ENCODE peak calls at places on chromosomes 13 and 19, in eight cellular contexts. One of them, this sample, is unnamed.

GRCh38 chr19:17337675-17338439 is 504 bp downstream of the GTPBP3 start:
- DNase-seq in breast epithelium: no peak
- DNase-seq in stomach: no peak
- DNase-seq in vagina: no peak
- DNase-seq in HCT116: no peak
- DNase-seq in K562: peak; percentile 72
- DNase-seq in spleen: peak; percentile 86
- DNase-seq in GM23338: peak; percentile 70
- DNase-seq in this sample: no peak

GRCh38 chr19:48135411-48135810 is 24.8 kb upstream of the PLA2G4C start:
- DNase-seq in breast epithelium: no peak
- DNase-seq in stomach: no peak
- DNase-seq in vagina: no peak
- DNase-seq in HCT116: no peak
- DNase-seq in K562: peak; percentile 51
- DNase-seq in spleen: no peak
- DNase-seq in GM23338: peak; percentile 29
- DNase-seq in this sample: no peak

GRCh38 chr13:26557393-26558073 is at the start of gene WASF3:
- DNase-seq in breast epithelium: peak; percentile 85
- DNase-seq in stomach: peak; percentile 94
- DNase-seq in vagina: peak; percentile 93
- DNase-seq in HCT116: peak; percentile 38
- DNase-seq in K562: peak; percentile 93
- DNase-seq in spleen: peak; percentile 91
- DNase-seq in GM23338: peak; percentile 97
- DNase-seq in this sample: peak; percentile 97

GRCh38 chr19:17967258-17968051 is 548 bp downstream of the KCNN1 start:
- DNase-seq in breast epithelium: no peak
- DNase-seq in stomach: no peak
- DNase-seq in vagina: no peak
- DNase-seq in HCT116: no peak
- DNase-seq in K562: no peak
- DNase-seq in spleen: no peak
- DNase-seq in GM23338: no peak
- DNase-seq in this sample: no peak

GRCh38 chr19:4861147-4861546 is 6.3 kb downstream of the PLIN3 start:
- DNase-seq in breast epithelium: peak; percentile 73
- DNase-seq in stomach: peak; percentile 58
- DNase-seq in vagina: no peak
- DNase-seq in HCT116: no peak
- DNase-seq in K562: no peak
- DNase-seq in spleen: no peak
- DNase-seq in GM23338: no peak
- DNase-seq in this sample: no peak

GRCh38 chr13:44801990-44802389 is 187.3 kb downstream of the NUFIP1 start:
- DNase-seq in breast epithelium: no peak
- DNase-seq in stomach: peak; percentile 45
- DNase-seq in vagina: no peak
- DNase-seq in HCT116: no peak
- DNase-seq in K562: no peak
- DNase-seq in spleen: no peak
- DNase-seq in GM23338: no peak
- DNase-seq in this sample: no peak

GRCh38 chr13:76297331-76297730 is 588.9 kb downstream of the KCTD12 start:
- DNase-seq in breast epithelium: no peak
- DNase-seq in stomach: no peak
- DNase-seq in vagina: no peak
- DNase-seq in HCT116: no peak
- DNase-seq in K562: no peak
- DNase-seq in spleen: no peak
- DNase-seq in GM23338: no peak
- DNase-seq in this sample: no peak

GRCh38 chr13:34731486-34731885 is 210.6 kb upstream of the NBEA start:
- DNase-seq in breast epithelium: no peak
- DNase-seq in stomach: no peak
- DNase-seq in vagina: no peak
- DNase-seq in HCT116: no peak
- DNase-seq in K562: no peak
- DNase-seq in spleen: no peak
- DNase-seq in GM23338: no peak
- DNase-seq in this sample: no peak

GRCh38 chr13:83878691-83879410 is 3.4 kb downstream of the SLITRK1 start:
- DNase-seq in breast epithelium: no peak
- DNase-seq in stomach: no peak
- DNase-seq in vagina: no peak
- DNase-seq in HCT116: no peak
- DNase-seq in K562: no peak
- DNase-seq in spleen: peak; percentile 54
- DNase-seq in GM23338: peak; percentile 67
- DNase-seq in this sample: no peak

GRCh38 chr19:36149673-36150406 is 2.4 kb downstream of the COX7A1 start:
- DNase-seq in breast epithelium: peak; percentile 57
- DNase-seq in stomach: no peak
- DNase-seq in vagina: no peak
- DNase-seq in HCT116: no peak
- DNase-seq in K562: no peak
- DNase-seq in spleen: no peak
- DNase-seq in GM23338: no peak
- DNase-seq in this sample: no peak

GRCh38 chr13:26759907-26760834 is at the start of gene GPR12:
- DNase-seq in breast epithelium: no peak
- DNase-seq in stomach: no peak
- DNase-seq in vagina: no peak
- DNase-seq in HCT116: no peak
- DNase-seq in K562: no peak
- DNase-seq in spleen: no peak
- DNase-seq in GM23338: peak; percentile 33
- DNase-seq in this sample: no peak

GRCh38 chr19:18803550-18804138 is 12.5 kb upstream of the COMP start:
- DNase-seq in breast epithelium: no peak
- DNase-seq in stomach: no peak
- DNase-seq in vagina: no peak
- DNase-seq in HCT116: no peak
- DNase-seq in K562: no peak
- DNase-seq in spleen: no peak
- DNase-seq in GM23338: no peak
- DNase-seq in this sample: no peak

GRCh38 chr19:10334340-10335148 is 1.2 kb upstream of the RAVER1 start:
- DNase-seq in breast epithelium: peak; percentile 92
- DNase-seq in stomach: peak; percentile 97
- DNase-seq in vagina: peak; percentile 94
- DNase-seq in HCT116: peak; percentile 93
- DNase-seq in K562: peak; percentile 91
- DNase-seq in spleen: peak; percentile 93
- DNase-seq in GM23338: peak; percentile 95
- DNase-seq in this sample: peak; percentile 98

GRCh38 chr19:46495789-46496099 is at the start of gene PNMA8B:
- DNase-seq in breast epithelium: peak; percentile 49
- DNase-seq in stomach: no peak
- DNase-seq in vagina: no peak
- DNase-seq in HCT116: no peak
- DNase-seq in K562: peak; percentile 67
- DNase-seq in spleen: peak; percentile 83
- DNase-seq in GM23338: peak; percentile 98
- DNase-seq in this sample: no peak

GRCh38 chr13:21762512-21762911 is 91.6 kb downstream of the FGF9 start:
- DNase-seq in breast epithelium: no peak
- DNase-seq in stomach: no peak
- DNase-seq in vagina: no peak
- DNase-seq in HCT116: no peak
- DNase-seq in K562: no peak
- DNase-seq in spleen: no peak
- DNase-seq in GM23338: no peak
- DNase-seq in this sample: no peak

GRCh38 chr13:50514249-50514648 is 329.2 kb downstream of the DLEU7 start:
- DNase-seq in breast epithelium: no peak
- DNase-seq in stomach: no peak
- DNase-seq in vagina: no peak
- DNase-seq in HCT116: no peak
- DNase-seq in K562: no peak
- DNase-seq in spleen: no peak
- DNase-seq in GM23338: no peak
- DNase-seq in this sample: no peak

GRCh38 chr19:18503971-18504885 is 17.6 kb downstream of the ELL start:
- DNase-seq in breast epithelium: no peak
- DNase-seq in stomach: peak; percentile 51
- DNase-seq in vagina: no peak
- DNase-seq in HCT116: no peak
- DNase-seq in K562: no peak
- DNase-seq in spleen: peak; percentile 74
- DNase-seq in GM23338: no peak
- DNase-seq in this sample: no peak

GRCh38 chr13:95793018-95793555 is 116.1 kb downstream of the DNAJC3 start:
- DNase-seq in breast epithelium: no peak
- DNase-seq in stomach: no peak
- DNase-seq in vagina: no peak
- DNase-seq in HCT116: no peak
- DNase-seq in K562: no peak
- DNase-seq in spleen: no peak
- DNase-seq in GM23338: no peak
- DNase-seq in this sample: no peak

GRCh38 chr19:15577184-15577771 is 37.7 kb upstream of the CYP4F8 start:
- DNase-seq in breast epithelium: no peak
- DNase-seq in stomach: no peak
- DNase-seq in vagina: no peak
- DNase-seq in HCT116: no peak
- DNase-seq in K562: no peak
- DNase-seq in spleen: no peak
- DNase-seq in GM23338: no peak
- DNase-seq in this sample: no peak

DNA sequence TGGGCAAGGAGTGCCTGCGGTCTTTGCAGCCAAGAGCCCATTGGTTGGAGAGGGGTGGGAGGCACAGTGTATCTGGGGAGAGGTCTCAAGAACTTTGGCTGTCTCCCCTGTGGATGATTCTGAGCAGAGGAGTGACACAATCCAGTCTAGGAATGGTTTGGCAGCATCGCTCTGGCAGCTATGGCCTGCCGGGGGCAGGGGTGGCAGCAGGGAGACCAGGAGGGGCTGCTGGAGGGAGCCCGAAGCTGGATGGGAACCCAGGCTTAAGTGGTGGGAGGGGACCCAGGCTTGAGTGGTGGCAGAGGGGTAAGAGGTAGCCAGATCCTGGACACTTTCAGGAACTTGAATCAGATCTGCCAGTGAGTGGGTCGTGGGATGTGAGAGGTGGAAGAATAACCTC is 30.1 kb upstream of the C1QTNF9 start:
- DNase-seq in breast epithelium: no peak
- DNase-seq in stomach: peak; percentile 18
- DNase-seq in vagina: no peak
- DNase-seq in HCT116: no peak
- DNase-seq in K562: no peak
- DNase-seq in spleen: no peak
- DNase-seq in GM23338: no peak
- DNase-seq in this sample: no peak
- H3K27ac ChIP-seq in breast epithelium: no peak overlapping the region
- H3K27ac ChIP-seq in stomach: no peak overlapping the region
- H3K27ac ChIP-seq in vagina: no peak overlapping the region
- H3K27ac ChIP-seq in HCT116: no peak overlapping the region
- H3K27ac ChIP-seq in K562: no peak overlapping the region
- H3K27ac ChIP-seq in spleen: peak overlapping the region; percentile 82
- H3K27ac ChIP-seq in GM23338: no peak overlapping the region
- H3K27ac ChIP-seq in this sample: no peak overlapping the region

GRCh38 chr13:110305001-110305400 is 2.0 kb downstream of the COL4A1 start:
- DNase-seq in breast epithelium: no peak
- DNase-seq in stomach: no peak
- DNase-seq in vagina: no peak
- DNase-seq in HCT116: no peak
- DNase-seq in K562: no peak
- DNase-seq in spleen: no peak
- DNase-seq in GM23338: no peak
- DNase-seq in this sample: no peak

GRCh38 chr13:110305544-110305943 is 1.4 kb downstream of the COL4A1 start:
- DNase-seq in breast epithelium: no peak
- DNase-seq in stomach: no peak
- DNase-seq in vagina: no peak
- DNase-seq in HCT116: no peak
- DNase-seq in K562: no peak
- DNase-seq in spleen: no peak
- DNase-seq in GM23338: no peak
- DNase-seq in this sample: no peak

GRCh38 chr13:110306960-110307696 is at the start of the genes COL4A1 and COL4A2:
- DNase-seq in breast epithelium: peak; percentile 65
- DNase-seq in stomach: no peak
- DNase-seq in vagina: peak; percentile 87
- DNase-seq in HCT116: no peak
- DNase-seq in K562: no peak
- DNase-seq in spleen: no peak
- DNase-seq in GM23338: peak; percentile 87
- DNase-seq in this sample: no peak

GRCh38 chr13:110306340-110306959 is 507 bp downstream of the COL4A1 start:
- DNase-seq in breast epithelium: no peak
- DNase-seq in stomach: no peak
- DNase-seq in vagina: no peak
- DNase-seq in HCT116: no peak
- DNase-seq in K562: no peak
- DNase-seq in spleen: no peak
- DNase-seq in GM23338: peak; percentile 64
- DNase-seq in this sample: no peak

GRCh38 chr13:110305949-110306339 is 1.0 kb downstream of the COL4A1 start:
- DNase-seq in breast epithelium: no peak
- DNase-seq in stomach: no peak
- DNase-seq in vagina: no peak
- DNase-seq in HCT116: no peak
- DNase-seq in K562: no peak
- DNase-seq in spleen: no peak
- DNase-seq in GM23338: no peak
- DNase-seq in this sample: no peak
- TF ChIP-seq POLR2AphosphoS5 in breast epithelium: no peak
- TF ChIP-seq POLR2AphosphoS5 in stomach: no peak
- TF ChIP-seq POLR2AphosphoS5 in vagina: no peak
- TF ChIP-seq POLR2AphosphoS5 in HCT116: no peak
- TF ChIP-seq POLR2AphosphoS5 in K562: no peak
- TF ChIP-seq POLR2AphosphoS5 in spleen: peak; percentile 8
- TF ChIP-seq POLR2AphosphoS5 in GM23338: no peak
- TF ChIP-seq POLR2AphosphoS5 in this sample: no peak

DNA sequence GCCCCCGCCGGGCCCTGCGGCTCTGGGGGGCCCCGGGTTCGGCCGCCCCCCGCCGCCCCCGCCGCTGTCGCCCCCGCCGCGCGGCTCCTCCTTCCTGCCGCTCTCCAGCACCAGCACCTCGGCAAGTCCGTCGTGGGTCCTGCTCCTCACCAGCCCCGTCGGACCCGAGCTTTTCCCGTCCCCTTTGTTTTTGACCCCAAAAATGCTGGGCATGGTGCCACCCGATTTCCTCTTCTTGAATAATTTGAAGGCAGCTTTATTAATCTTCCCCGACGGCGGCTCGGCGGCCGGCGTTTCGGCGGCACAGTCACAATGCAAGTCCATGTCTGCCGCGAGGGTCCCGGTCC is 945 bp downstream of the AMER2 start:
- DNase-seq in breast epithelium: no peak
- DNase-seq in stomach: no peak
- DNase-seq in vagina: no peak
- DNase-seq in HCT116: no peak
- DNase-seq in K562: no peak
- DNase-seq in spleen: no peak
- DNase-seq in GM23338: no peak
- DNase-seq in this sample: no peak
- H3K27me3 ChIP-seq in breast epithelium: peaks cover 3% of the 10 kb centered on the region
- H3K27me3 ChIP-seq in stomach: peaks cover 41% of the 10 kb centered on the region
- H3K27me3 ChIP-seq in vagina: peaks cover 10% of the 10 kb centered on the region
- H3K27me3 ChIP-seq in HCT116: peaks cover 20% of the 10 kb centered on the region
- H3K27me3 ChIP-seq in K562: peaks cover 31% of the 10 kb centered on the region
- H3K27me3 ChIP-seq in spleen: peaks cover 58% of the 10 kb centered on the region
- H3K27me3 ChIP-seq in GM23338: peaks cover 57% of the 10 kb centered on the region
- H3K27me3 ChIP-seq in this sample: peaks cover 22% of the 10 kb centered on the region

GRCh38 chr13:98782654-98783053 is 30.2 kb upstream of the SLC15A1 start:
- DNase-seq in breast epithelium: no peak
- DNase-seq in stomach: no peak
- DNase-seq in vagina: no peak
- DNase-seq in HCT116: no peak
- DNase-seq in K562: no peak
- DNase-seq in spleen: no peak
- DNase-seq in GM23338: no peak
- DNase-seq in this sample: no peak
- H3K27ac ChIP-seq in breast epithelium: no peak overlapping the region
- H3K27ac ChIP-seq in stomach: no peak overlapping the region
- H3K27ac ChIP-seq in vagina: no peak overlapping the region
- H3K27ac ChIP-seq in HCT116: no peak overlapping the region
- H3K27ac ChIP-seq in K562: no peak overlapping the region
- H3K27ac ChIP-seq in spleen: no peak overlapping the region
- H3K27ac ChIP-seq in GM23338: no peak overlapping the region
- H3K27ac ChIP-seq in this sample: no peak overlapping the region

This sample was measured in esophagus muscularis mucosa.